ENCODE peak calls at places on chromosomes 16 and 17, in four cellular contexts. D, F, T and P are unnamed samples. For H3K9me3 and H3K4me1, the result is how much of the 10 kb centered on the place peaks cover.

GRCh38 chr17:70945386-70945785 is 776.1 kb downstream of the KCNJ2 start:
- DNase-seq in D (peak), T (no peak), F (no peak), P (no peak)

GRCh38 chr17:8029121-8029520 is 9.7 kb upstream of the ALOX15B start:
- DNase-seq in T (peak), F (peak), D (peak), P (no peak)

GRCh38 chr16:73610605-73611177 is 562.8 kb upstream of the ZFHX3 start:
- DNase-seq in F (no peak), D (no peak), T (no peak), P (no peak)

GRCh38 chr17:79919164-79919585 is 79.9 kb upstream of the CBX4 start:
- DNase-seq in F (no peak), T (peak), D (no peak), P (peak)

GRCh38 chr17:75219815-75220214 is 14.3 kb downstream of the NUP85 start:
- DNase-seq in T (no peak), D (no peak), F (no peak), P (no peak)

GRCh38 chr17:83015511-83015910 is 63.9 kb upstream of the METRNL start:
- DNase-seq in T (no peak), F (no peak), D (no peak), P (no peak)

GRCh38 chr17:49696233-49696761 is 11.5 kb downstream of the SLC35B1 start:
- DNase-seq in F (no peak), T (peak), D (no peak), P (peak)

GRCh38 chr17:49469831-49470568 is 25.1 kb upstream of the NGFR start:
- DNase-seq in T (no peak), D (peak), F (no peak), P (peak)

GRCh38 chr17:64182325-64183012 is 52.5 kb upstream of the ERN1 start:
- DNase-seq in F (no peak), T (no peak), D (no peak), P (no peak)

GRCh38 chr17:82338858-82339633 is 5.5 kb upstream of the SECTM1 start:
- DNase-seq in T (peak), F (peak), D (peak), P (peak)

GRCh38 chr17:77572851-77573250 is 385.7 kb upstream of the TNRC6C start:
- DNase-seq in T (peak), F (no peak), D (no peak), P (no peak)

GRCh38 chr17:67246648-67247415 is 1.8 kb upstream of the HELZ start:
- DNase-seq in F (peak), D (peak), T (peak), P (peak)

GRCh38 chr17:73170921-73171320 is 6.1 kb downstream of the SSTR2 start:
- DNase-seq in F (no peak), T (no peak), D (no peak), P (no peak)

GRCh38 chr17:81556863-81557262 is 4.7 kb upstream of the FAAP100 start:
- DNase-seq in D (no peak), T (no peak), F (no peak), P (no peak)

GRCh38 chr17:35089846-35090193 is 26.3 kb upstream of the RFFL start:
- DNase-seq in T (peak), D (no peak), F (peak), P (no peak)

GRCh38 chr16:87604572-87605135 is 2.3 kb downstream of the JPH3 start:
- DNase-seq in F (no peak), T (no peak), D (no peak), P (no peak)

GRCh38 chr16:74455213-74455612 is 33.9 kb upstream of the CLEC18B start:
- DNase-seq in D (peak), T (no peak), F (no peak), P (peak)

GRCh38 chr16:74726056-74726455 is 25.4 kb upstream of the MLKL start:
- DNase-seq in T (no peak), D (no peak), F (no peak), P (no peak)

GRCh38 chr16:81553080-81553813 is 108.6 kb downstream of the CMIP start:
- DNase-seq in F (no peak), D (peak), T (peak), P (no peak)

GRCh38 chr17:2009737-2010136 is 15.4 kb downstream of the RTN4RL1 start:
- DNase-seq in F (no peak), T (no peak), D (no peak), P (no peak)

GRCh38 chr16:74275031-74275636 is 21.5 kb upstream of the PSMD7 start:
- DNase-seq in T (no peak), D (no peak), F (peak), P (peak)

GRCh38 chr17:30550512-30551273 is 73.5 kb downstream of the GOSR1 start:
- DNase-seq in F (no peak), T (peak), D (peak), P (peak)

GRCh38 chr17:48241131-48241591 is 133.6 kb downstream of the SNX11 start:
- DNase-seq in T (no peak), D (peak), F (peak), P (peak)

GRCh38 chr16:90018297-90019200 is 707 bp downstream of the DBNDD1 start:
- DNase-seq in T (no peak), D (no peak), F (no peak), P (no peak)

GRCh38 chr17:44083250-44083849 is 12.8 kb downstream of the G6PC3 start:
- DNase-seq in T (no peak), F (no peak), D (no peak), P (no peak)

GRCh38 chr17:62614142-62614541 is 13.3 kb upstream of the MRC2 start:
- DNase-seq in F (peak), D (peak), T (no peak), P (peak)

GRCh38 chr17:13704333-13704732 is 102.6 kb upstream of the HS3ST3A1 start:
- DNase-seq in D (peak), T (no peak), F (peak), P (peak)

GRCh38 chr17:74148446-74148845 is 55.0 kb upstream of the RPL38 start:
- DNase-seq in F (no peak), T (no peak), D (no peak), P (no peak)

GRCh38 chr16:87469186-87469585 is 23.6 kb downstream of the ZCCHC14 start:
- DNase-seq in D (no peak), T (no peak), F (no peak), P (no peak)

GRCh38 chr17:7019839-7020519 is 2.9 kb upstream of the BCL6B start:
- DNase-seq in F (peak), T (peak), D (peak), P (peak)

GRCh38 chr16:27210174-27210573 is 6.8 kb downstream of the KDM8 start:
- DNase-seq in D (no peak), T (no peak), F (no peak), P (no peak)

GRCh38 chr17:76700627-76701470 is 9.9 kb downstream of the MXRA7 start:
- DNase-seq in F (peak), T (no peak), D (peak), P (peak)

GRCh38 chr16:87635541-87636049 is 33.3 kb downstream of the JPH3 start:
- DNase-seq in D (peak), T (peak), F (peak), P (peak)

GRCh38 chr17:60139438-60140285 is 10.1 kb upstream of the CA4 start:
- DNase-seq in F (peak), D (peak), T (peak), P (peak)

GRCh38 chr17:55295411-55296170 is 30.8 kb downstream of the HLF start:
- DNase-seq in T (no peak), F (peak), D (peak), P (peak)

GRCh38 chr16:2238396-2239230 is 2.4 kb downstream of the DNASE1L2 start:
- DNase-seq in D (no peak), T (no peak), F (no peak), P (no peak)

GRCh38 chr16:35171106-35171505 is 1711.7 kb downstream of the TP53TG3F start:
- DNase-seq in T (peak), D (no peak), F (no peak), P (no peak)
- H3K9me3 ChIP-seq in T (half or more), D (under half), F (under half), P (under half)

DNA sequence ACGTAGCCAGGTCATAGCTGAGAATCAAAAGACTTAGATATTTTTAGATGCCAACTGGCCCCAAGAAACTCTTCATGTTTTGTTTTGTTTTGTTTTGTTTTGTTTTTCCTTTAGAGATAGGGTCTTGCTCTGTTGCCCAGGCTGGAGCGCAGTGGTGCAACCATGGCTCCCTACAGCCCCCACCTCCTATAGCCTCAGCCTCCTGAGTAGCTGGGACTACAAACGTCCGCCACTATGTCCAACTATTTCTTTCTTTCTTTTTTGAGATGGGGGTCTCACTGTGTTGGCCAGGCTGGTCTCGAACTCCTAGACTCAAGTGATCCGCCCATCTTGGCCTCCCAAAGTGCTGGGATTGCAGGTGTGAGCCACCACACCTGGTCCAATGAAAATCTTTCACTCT is 107.1 kb downstream of the ADCY9 start:
- DNase-seq in F (no peak), T (no peak), D (no peak), P (no peak)
- H3K4me1 ChIP-seq in F (under half), T (under half), D (under half), P (under half)

GRCh38 chr16:35414563-35414962 is 1955.2 kb downstream of the TP53TG3F start:
- DNase-seq in F (no peak), T (no peak), D (no peak), P (no peak)
- H3K9me3 ChIP-seq in F (under half), T (half or more), D (under half), P (under half)

GRCh38 chr16:29806096-29806579 is at the start of gene MAZ:
- DNase-seq in D (peak), F (peak), T (peak), P (peak)
- H3K4me1 ChIP-seq in D (under half), F (under half), T (under half), P (under half)

DNA sequence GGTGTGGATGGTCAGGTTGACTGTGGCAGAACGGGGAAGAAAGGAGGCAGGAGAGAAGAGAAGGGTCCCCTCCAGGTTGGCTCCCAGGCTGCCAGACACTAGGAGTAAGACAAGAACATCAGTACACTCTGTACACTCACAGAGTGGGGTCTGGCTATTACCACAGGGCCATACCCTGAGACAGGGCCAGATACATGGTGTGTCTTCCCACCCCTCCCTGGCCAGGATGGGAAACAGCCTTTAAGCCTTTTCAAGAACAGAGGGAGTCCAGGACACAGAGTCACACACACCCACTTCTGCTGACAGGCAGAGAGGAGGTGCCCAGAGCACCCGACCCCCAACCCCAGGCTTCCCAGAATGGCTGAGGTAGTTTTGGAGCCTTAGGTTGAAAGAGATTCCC is 99.4 kb downstream of the LITAF start:
- DNase-seq in F (no peak), T (no peak), D (no peak), P (no peak)
- H3K9me3 ChIP-seq in F (under half), T (under half), D (under half), P (under half)

GRCh38 chr16:11461595-11461990 is 116.3 kb downstream of the RMI2 start:
- DNase-seq in F (no peak), D (no peak), T (peak), P (no peak)
- H3K4me1 ChIP-seq in F (under half), D (under half), T (under half), P (under half)

GRCh38 chr16:35308674-35309073 is 1849.3 kb downstream of the TP53TG3F start:
- DNase-seq in T (no peak), F (no peak), D (no peak), P (no peak)
- H3K9me3 ChIP-seq in T (half or more), F (under half), D (under half), P (under half)

GRCh38 chr16:85005278-85006069 is 5.9 kb downstream of the ZDHHC7 start:
- DNase-seq in T (no peak), D (peak), F (peak), P (no peak)
- H3K4me1 ChIP-seq in T (half or more), D (half or more), F (half or more), P (under half)

GRCh38 chr16:35792516-35793285 is 2333.3 kb downstream of the TP53TG3F start:
- DNase-seq in D (no peak), T (no peak), F (no peak), P (no peak)

GRCh38 chr16:35795361-35796029 is 2336.1 kb downstream of the TP53TG3F start:
- DNase-seq in D (no peak), T (no peak), F (no peak), P (no peak)

GRCh38 chr16:35798885-35799426 is 2339.5 kb downstream of the TP53TG3F start:
- DNase-seq in D (no peak), T (no peak), F (no peak), P (no peak)

DNA sequence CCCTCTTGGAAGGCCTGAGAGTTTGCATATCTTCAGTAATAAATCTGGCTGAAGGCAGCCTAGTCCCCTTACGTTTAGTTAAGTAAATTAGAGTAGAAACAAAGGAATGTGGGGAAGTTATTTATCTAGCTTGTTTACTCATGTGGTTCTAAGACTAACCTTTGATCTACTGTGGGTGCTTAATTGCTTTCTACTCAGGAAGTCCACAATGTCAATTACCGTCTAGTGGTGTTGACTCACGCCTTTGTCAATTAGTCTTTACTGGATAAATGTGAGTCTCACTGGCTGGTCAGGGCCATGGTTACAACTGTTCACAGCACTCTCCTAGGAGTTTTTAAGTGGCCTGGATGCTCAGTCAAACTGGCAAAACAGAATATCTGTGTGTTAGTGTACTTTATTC is 2338.4 kb downstream of the TP53TG3F start:
- DNase-seq in T (no peak), D (no peak), F (no peak), P (no peak)
- H3K9me3 ChIP-seq in T (half or more), D (under half), F (under half), P (under half)

GRCh38 chr17:53316073-53316472 is 506.7 kb upstream of the KIF2B start:
- DNase-seq in T (peak), F (no peak), D (no peak), P (no peak)

GRCh38 chr17:53319947-53320346 is 502.8 kb upstream of the KIF2B start:
- DNase-seq in D (no peak), T (no peak), F (no peak), P (no peak)

GRCh38 chr17:53313746-53314145 is 509.0 kb upstream of the KIF2B start:
- DNase-seq in T (no peak), F (peak), D (peak), P (peak)

DNA sequence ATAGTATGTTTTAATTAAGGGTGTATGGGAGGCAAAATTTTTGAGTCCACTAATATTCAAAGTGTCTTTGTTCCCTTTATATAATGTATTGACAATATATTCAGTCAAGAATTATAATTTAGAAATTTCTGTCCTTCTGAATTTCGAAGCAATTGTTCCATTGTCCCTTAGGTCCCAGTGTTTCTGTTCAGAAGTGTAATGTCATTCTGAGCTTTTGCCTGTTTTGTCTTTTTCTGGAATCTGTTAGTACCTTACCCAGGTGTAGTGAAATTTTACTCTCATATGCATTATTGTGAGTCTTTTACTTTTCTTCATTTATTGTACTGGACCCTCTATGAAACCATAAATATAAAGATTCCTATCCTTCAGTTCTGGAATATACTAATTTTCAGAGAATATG is 505.7 kb upstream of the KIF2B start:
- DNase-seq in D (no peak), F (no peak), T (no peak), P (no peak)
- H3K4me1 ChIP-seq in D (under half), F (under half), T (under half), P (under half)